ENCODE peak calls at places on chromosome 3, in six cellular contexts. One of them, this sample, is unnamed.

GRCh38 chr3:129522953-129523352 is 5.5 kb upstream of the RHO start:
- DNase-seq in HCEC 1CT: no peak
- DNase-seq in D721Med: no peak
- DNase-seq in activated CD4-positive, alpha-beta T cell treated with anti-CD3 and anti-CD28 coated beads for 4 hours: no peak
- DNase-seq in NCI-H510A treated with DMSO at 0.1 percent for 48 hours: no peak
- DNase-seq in AG04450: no peak
- DNase-seq in this sample: no peak

GRCh38 chr3:102036015-102036414 is 186.7 kb downstream of the NFKBIZ start:
- DNase-seq in HCEC 1CT: no peak
- DNase-seq in D721Med: no peak
- DNase-seq in activated CD4-positive, alpha-beta T cell treated with anti-CD3 and anti-CD28 coated beads for 4 hours: no peak
- DNase-seq in NCI-H510A treated with DMSO at 0.1 percent for 48 hours: no peak
- DNase-seq in AG04450: no peak
- DNase-seq in this sample: no peak

GRCh38 chr3:122793568-122794416 is at the start of gene HSPBAP1:
- DNase-seq in HCEC 1CT: peak
- DNase-seq in D721Med: peak
- DNase-seq in activated CD4-positive, alpha-beta T cell treated with anti-CD3 and anti-CD28 coated beads for 4 hours: peak
- DNase-seq in NCI-H510A treated with DMSO at 0.1 percent for 48 hours: no peak
- DNase-seq in AG04450: peak
- DNase-seq in this sample: peak

GRCh38 chr3:81463761-81464160 is 297.7 kb downstream of the GBE1 start:
- DNase-seq in HCEC 1CT: no peak
- DNase-seq in D721Med: no peak
- DNase-seq in activated CD4-positive, alpha-beta T cell treated with anti-CD3 and anti-CD28 coated beads for 4 hours: no peak
- DNase-seq in NCI-H510A treated with DMSO at 0.1 percent for 48 hours: no peak
- DNase-seq in AG04450: no peak
- DNase-seq in this sample: no peak

GRCh38 chr3:45066109-45066801 is 40.2 kb downstream of the CLEC3B start:
- DNase-seq in HCEC 1CT: peak
- DNase-seq in D721Med: no peak
- DNase-seq in activated CD4-positive, alpha-beta T cell treated with anti-CD3 and anti-CD28 coated beads for 4 hours: no peak
- DNase-seq in NCI-H510A treated with DMSO at 0.1 percent for 48 hours: no peak
- DNase-seq in AG04450: no peak
- DNase-seq in this sample: no peak

GRCh38 chr3:3800076-3800448 is 831 bp downstream of the LRRN1 start:
- DNase-seq in HCEC 1CT: no peak
- DNase-seq in D721Med: no peak
- DNase-seq in activated CD4-positive, alpha-beta T cell treated with anti-CD3 and anti-CD28 coated beads for 4 hours: no peak
- DNase-seq in NCI-H510A treated with DMSO at 0.1 percent for 48 hours: peak
- DNase-seq in AG04450: no peak
- DNase-seq in this sample: no peak

GRCh38 chr3:114660124-114660523 is 366.3 kb downstream of the TIGIT start:
- DNase-seq in HCEC 1CT: peak
- DNase-seq in D721Med: no peak
- DNase-seq in activated CD4-positive, alpha-beta T cell treated with anti-CD3 and anti-CD28 coated beads for 4 hours: no peak
- DNase-seq in NCI-H510A treated with DMSO at 0.1 percent for 48 hours: no peak
- DNase-seq in AG04450: peak
- DNase-seq in this sample: no peak

GRCh38 chr3:111484666-111485065 is 57.3 kb upstream of the CD96 start:
- DNase-seq in HCEC 1CT: no peak
- DNase-seq in D721Med: no peak
- DNase-seq in activated CD4-positive, alpha-beta T cell treated with anti-CD3 and anti-CD28 coated beads for 4 hours: no peak
- DNase-seq in NCI-H510A treated with DMSO at 0.1 percent for 48 hours: no peak
- DNase-seq in AG04450: peak
- DNase-seq in this sample: peak

GRCh38 chr3:136856665-136857064 is 5.3 kb upstream of the NCK1 start:
- DNase-seq in HCEC 1CT: no peak
- DNase-seq in D721Med: no peak
- DNase-seq in activated CD4-positive, alpha-beta T cell treated with anti-CD3 and anti-CD28 coated beads for 4 hours: no peak
- DNase-seq in NCI-H510A treated with DMSO at 0.1 percent for 48 hours: no peak
- DNase-seq in AG04450: no peak
- DNase-seq in this sample: no peak

GRCh38 chr3:195248281-195248680 is 22.7 kb downstream of the XXYLT1 start:
- DNase-seq in HCEC 1CT: no peak
- DNase-seq in D721Med: no peak
- DNase-seq in activated CD4-positive, alpha-beta T cell treated with anti-CD3 and anti-CD28 coated beads for 4 hours: no peak
- DNase-seq in NCI-H510A treated with DMSO at 0.1 percent for 48 hours: no peak
- DNase-seq in AG04450: no peak
- DNase-seq in this sample: no peak

GRCh38 chr3:73141531-73141930 is 80.1 kb downstream of the EBLN2 start:
- DNase-seq in HCEC 1CT: no peak
- DNase-seq in D721Med: no peak
- DNase-seq in activated CD4-positive, alpha-beta T cell treated with anti-CD3 and anti-CD28 coated beads for 4 hours: no peak
- DNase-seq in NCI-H510A treated with DMSO at 0.1 percent for 48 hours: no peak
- DNase-seq in AG04450: no peak
- DNase-seq in this sample: no peak

GRCh38 chr3:71724584-71725278 is 471 bp downstream of the EIF4E3 start:
- DNase-seq in HCEC 1CT: no peak
- DNase-seq in D721Med: no peak
- DNase-seq in activated CD4-positive, alpha-beta T cell treated with anti-CD3 and anti-CD28 coated beads for 4 hours: peak
- DNase-seq in NCI-H510A treated with DMSO at 0.1 percent for 48 hours: no peak
- DNase-seq in AG04450: no peak
- DNase-seq in this sample: no peak

GRCh38 chr3:4742359-4742758 is 236.9 kb upstream of the BHLHE40 start:
- DNase-seq in HCEC 1CT: no peak
- DNase-seq in D721Med: no peak
- DNase-seq in activated CD4-positive, alpha-beta T cell treated with anti-CD3 and anti-CD28 coated beads for 4 hours: no peak
- DNase-seq in NCI-H510A treated with DMSO at 0.1 percent for 48 hours: no peak
- DNase-seq in AG04450: no peak
- DNase-seq in this sample: no peak

GRCh38 chr3:6825527-6825926 is 35.4 kb upstream of the GRM7 start:
- DNase-seq in HCEC 1CT: no peak
- DNase-seq in D721Med: no peak
- DNase-seq in activated CD4-positive, alpha-beta T cell treated with anti-CD3 and anti-CD28 coated beads for 4 hours: no peak
- DNase-seq in NCI-H510A treated with DMSO at 0.1 percent for 48 hours: peak
- DNase-seq in AG04450: no peak
- DNase-seq in this sample: no peak

GRCh38 chr3:98734737-98735136 is 28.4 kb upstream of the ST3GAL6 start:
- DNase-seq in HCEC 1CT: peak
- DNase-seq in D721Med: no peak
- DNase-seq in activated CD4-positive, alpha-beta T cell treated with anti-CD3 and anti-CD28 coated beads for 4 hours: no peak
- DNase-seq in NCI-H510A treated with DMSO at 0.1 percent for 48 hours: no peak
- DNase-seq in AG04450: no peak
- DNase-seq in this sample: no peak

GRCh38 chr3:31468433-31468832 is 64.3 kb upstream of the STT3B start:
- DNase-seq in HCEC 1CT: no peak
- DNase-seq in D721Med: no peak
- DNase-seq in activated CD4-positive, alpha-beta T cell treated with anti-CD3 and anti-CD28 coated beads for 4 hours: no peak
- DNase-seq in NCI-H510A treated with DMSO at 0.1 percent for 48 hours: no peak
- DNase-seq in AG04450: no peak
- DNase-seq in this sample: no peak

GRCh38 chr3:23991236-23992050 is 46.4 kb downstream of the NR1D2 start:
- DNase-seq in HCEC 1CT: no peak
- DNase-seq in D721Med: no peak
- DNase-seq in activated CD4-positive, alpha-beta T cell treated with anti-CD3 and anti-CD28 coated beads for 4 hours: no peak
- DNase-seq in NCI-H510A treated with DMSO at 0.1 percent for 48 hours: no peak
- DNase-seq in AG04450: no peak
- DNase-seq in this sample: no peak

GRCh38 chr3:108461641-108462040 is 48.8 kb downstream of the MYH15 start:
- DNase-seq in HCEC 1CT: no peak
- DNase-seq in D721Med: no peak
- DNase-seq in activated CD4-positive, alpha-beta T cell treated with anti-CD3 and anti-CD28 coated beads for 4 hours: no peak
- DNase-seq in NCI-H510A treated with DMSO at 0.1 percent for 48 hours: no peak
- DNase-seq in AG04450: no peak
- DNase-seq in this sample: no peak

GRCh38 chr3:142657033-142657432 is 60.8 kb downstream of the PLS1 start:
- DNase-seq in HCEC 1CT: no peak
- DNase-seq in D721Med: no peak
- DNase-seq in activated CD4-positive, alpha-beta T cell treated with anti-CD3 and anti-CD28 coated beads for 4 hours: no peak
- DNase-seq in NCI-H510A treated with DMSO at 0.1 percent for 48 hours: no peak
- DNase-seq in AG04450: no peak
- DNase-seq in this sample: no peak

GRCh38 chr3:158770254-158771017 is 31.4 kb upstream of the MFSD1 start:
- DNase-seq in HCEC 1CT: peak
- DNase-seq in D721Med: no peak
- DNase-seq in activated CD4-positive, alpha-beta T cell treated with anti-CD3 and anti-CD28 coated beads for 4 hours: no peak
- DNase-seq in NCI-H510A treated with DMSO at 0.1 percent for 48 hours: peak
- DNase-seq in AG04450: peak
- DNase-seq in this sample: no peak